ENCODE peak calls at places on chromosomes 12 and 14, in four cellular contexts. E is GM12878, G is GM12891, W is K562. F is an unnamed sample.

GRCh38 chr12:109737111-109737510 is 23.5 kb downstream of the FAM222A start:
- DNase-seq in E (no peak), G (no peak), W (no peak), F (no peak)

GRCh38 chr14:101405171-101405883 is 156.0 kb upstream of the DIO3 start:
- DNase-seq in G (no peak), W (no peak), E (no peak), F (no peak)

GRCh38 chr14:91899213-91899612 is 31.9 kb upstream of the TC2N start:
- DNase-seq in W (no peak), G (no peak), E (no peak), F (no peak)

GRCh38 chr14:94122438-94122837 is 7.0 kb downstream of the IFI27L2 start:
- DNase-seq in W (no peak), E (no peak), G (no peak), F (no peak)

GRCh38 chr12:7017870-7018349 is 366 bp downstream of the LPCAT3 start:
- DNase-seq in W (peak; percentile 8), E (no peak), G (no peak), F (peak; percentile 21)

GRCh38 chr12:104357431-104357952 is 54.0 kb downstream of the EID3 start:
- DNase-seq in W (peak; percentile 40), G (no peak), E (no peak), F (no peak)

GRCh38 chr14:20757963-20758362 is 10.2 kb upstream of the EDDM3B start:
- DNase-seq in G (no peak), E (no peak), W (peak; percentile 42), F (no peak)

GRCh38 chr12:108000111-108000510 is 129.0 kb upstream of the WSCD2 start:
- DNase-seq in E (no peak), W (no peak), G (no peak), F (no peak)

GRCh38 chr12:54419088-54419887 is at the start of gene ITGA5:
- DNase-seq in G (no peak), E (no peak), W (peak; percentile 82), F (peak; percentile 77)

GRCh38 chr12:108156717-108157116 is 27.6 kb downstream of the WSCD2 start:
- DNase-seq in W (no peak), G (no peak), E (no peak), F (no peak)

GRCh38 chr12:51098611-51099010 is 15.2 kb upstream of the CSRNP2 start:
- DNase-seq in G (no peak), W (no peak), E (no peak), F (no peak)

GRCh38 chr12:81077329-81077685 is 572 bp upstream of the ACSS3 start:
- DNase-seq in G (no peak), E (no peak), W (no peak), F (no peak)

GRCh38 chr12:26629864-26630263 is 203.1 kb downstream of the ITPR2 start:
- DNase-seq in G (no peak), E (no peak), W (no peak), F (no peak)

GRCh38 chr12:111438501-111438900 is 32.8 kb downstream of the SH2B3 start:
- DNase-seq in W (no peak), G (no peak), E (no peak), F (peak; percentile 96)

GRCh38 chr12:111440152-111440551 is 34.4 kb downstream of the SH2B3 start:
- DNase-seq in G (no peak), W (no peak), E (no peak), F (no peak)

GRCh38 chr12:111441107-111441928 is 35.6 kb downstream of the SH2B3 start:
- DNase-seq in W (no peak), G (no peak), E (no peak), F (no peak)

GRCh38 chr12:111440631-111441030 is 34.9 kb downstream of the SH2B3 start:
- DNase-seq in W (no peak), E (no peak), G (no peak), F (no peak)

GRCh38 chr12:111439657-111440151 is 34.0 kb downstream of the SH2B3 start:
- DNase-seq in W (no peak), G (no peak), E (no peak), F (no peak)
- TF ChIP-seq SPI1 in W (no peak), G (no peak), E (no peak), F (no peak)

DNA sequence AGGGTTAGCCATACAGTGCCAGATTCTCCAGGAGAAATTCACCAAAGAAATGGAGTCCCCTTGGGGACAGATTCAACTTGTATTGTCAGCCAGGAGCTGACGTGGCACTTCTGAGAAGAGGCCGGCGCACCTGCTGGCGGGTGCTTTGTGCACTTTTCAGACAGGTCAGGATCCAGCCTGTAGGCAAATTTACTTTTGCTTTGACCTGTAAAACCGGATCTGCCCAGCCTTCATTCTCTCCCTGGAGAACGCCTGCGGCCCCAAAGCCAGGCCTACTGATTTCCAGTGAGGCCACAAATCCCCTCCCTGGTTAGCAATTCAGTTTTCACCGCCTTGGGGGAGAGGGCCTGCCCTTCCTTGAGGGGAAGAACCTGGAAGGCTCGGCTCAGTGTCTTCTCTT is 17.4 kb downstream of the P2RX4 start:
- DNase-seq in W (no peak), E (no peak), G (no peak), F (no peak)
- TF ChIP-seq POLR2AphosphoS5 in W (no peak), E (peak; percentile 44), G (no peak), F (no peak)

GRCh38 chr12:102080842-102081241 is 19.1 kb upstream of the WASHC3 start:
- DNase-seq in E (no peak), W (no peak), G (no peak), F (no peak)
- TF ChIP-seq SPI1 in E (no peak), W (no peak), G (no peak), F (no peak)

GRCh38 chr14:73049428-73049827 is 8.9 kb upstream of the RBM25 start:
- DNase-seq in E (no peak), W (no peak), G (no peak), F (no peak)
- TF ChIP-seq POLR2AphosphoS5 in E (no peak), W (no peak), G (no peak), F (no peak)

GRCh38 chr12:2154050-2154449 is 101.3 kb downstream of the CACNA1C start:
- DNase-seq in G (no peak), W (no peak), E (no peak), F (no peak)
- TF ChIP-seq SPI1 in G (no peak), W (no peak), E (no peak), F (no peak)

GRCh38 chr14:54300881-54301280 is 95.9 kb upstream of the CDKN3 start:
- DNase-seq in E (no peak), G (no peak), W (no peak), F (no peak)
- TF ChIP-seq POLR2AphosphoS5 in E (no peak), G (no peak), W (no peak), F (no peak)

GRCh38 chr12:93344876-93345275 is 32.8 kb upstream of the NUDT4 start:
- DNase-seq in E (no peak), W (no peak), G (no peak), F (no peak)

GRCh38 chr12:93347054-93347786 is 30.5 kb upstream of the NUDT4 start:
- DNase-seq in G (no peak), E (no peak), W (no peak), F (no peak)

GRCh38 chr12:93336344-93336743 is 41.4 kb upstream of the NUDT4 start:
- DNase-seq in G (no peak), W (no peak), E (no peak), F (no peak)

GRCh38 chr12:93339695-93340094 is 38.0 kb upstream of the NUDT4 start:
- DNase-seq in E (no peak), G (no peak), W (no peak), F (no peak)

GRCh38 chr12:93341409-93342044 is 36.2 kb upstream of the NUDT4 start:
- DNase-seq in W (no peak), E (no peak), G (no peak), F (no peak)
- TF ChIP-seq SPI1 in W (no peak), E (no peak), G (no peak), F (no peak)

DNA sequence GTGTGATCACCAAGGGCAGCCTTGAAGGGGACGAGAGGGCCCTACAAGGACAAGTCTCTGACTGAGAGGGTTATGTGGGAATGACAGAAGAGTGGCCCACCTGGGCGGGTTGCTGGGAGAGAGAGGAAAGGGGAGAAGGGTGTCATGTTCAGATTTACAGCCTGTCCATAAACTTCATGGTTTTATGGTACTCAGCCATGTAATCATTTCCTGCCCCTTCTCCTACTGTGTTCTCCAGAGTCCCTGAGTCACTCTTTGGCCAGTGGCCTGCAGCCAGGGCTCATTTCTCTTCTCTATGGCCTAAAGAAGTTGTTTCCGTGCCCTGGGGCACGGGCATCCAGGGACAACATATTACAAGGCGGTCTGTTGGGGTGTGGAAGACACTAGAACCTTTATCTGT is 26.7 kb downstream of the DDX47 start:
- DNase-seq in W (no peak), G (no peak), E (no peak), F (no peak)
- TF ChIP-seq POLR2AphosphoS5 in W (no peak), G (no peak), E (no peak), F (no peak)

F was measured in HL-60.